ENCODE peak calls at places on chromosomes 16 and 17, in five cellular contexts. Q, L, V, U and C are unnamed samples.

GRCh38 chr17:59361916-59362810 is 30.7 kb downstream of the YPEL2 start:
- DNase-seq in L (no peak), V (peak; percentile 96), Q (no peak), U (peak; percentile 94), C (peak; percentile 83)

GRCh38 chr16:70795513-70795912 is 5.4 kb downstream of the VAC14 start:
- DNase-seq in U (no peak), Q (no peak), L (no peak), V (no peak), C (no peak)

GRCh38 chr16:71311553-71312158 is 22.5 kb upstream of the CMTR2 start:
- DNase-seq in Q (peak; percentile 74), L (no peak), V (no peak), U (peak; percentile 2), C (no peak)

GRCh38 chr17:6429266-6429665 is 5.7 kb downstream of the AIPL1 start:
- DNase-seq in V (no peak), Q (no peak), U (no peak), L (no peak), C (no peak)

GRCh38 chr17:68456529-68457167 is 648 bp downstream of the WIPI1 start:
- DNase-seq in V (peak; percentile 59), U (peak; percentile 94), Q (peak; percentile 94), L (peak; percentile 78), C (peak; percentile 89)

GRCh38 chr16:49608801-49609200 is 235.2 kb downstream of the C16orf78 start:
- DNase-seq in Q (peak; percentile 78), L (no peak), U (peak; percentile 45), V (peak; percentile 27), C (no peak)

GRCh38 chr16:2151188-2152091 is 3.0 kb downstream of the RAB26 start:
- DNase-seq in L (no peak), Q (peak; percentile 86), U (no peak), V (no peak), C (no peak)

GRCh38 chr17:82366749-82367148 is 4.8 kb upstream of the UTS2R start:
- DNase-seq in Q (no peak), U (no peak), L (no peak), V (no peak), C (no peak)

GRCh38 chr17:39939588-39940419 is 12.3 kb downstream of the LRRC3C start:
- DNase-seq in V (no peak), L (no peak), U (peak; percentile 89), Q (no peak), C (peak; percentile 88)

GRCh38 chr16:2770057-2770780 is 6.9 kb downstream of the ELOB start:
- DNase-seq in Q (peak; percentile 41), L (no peak), U (no peak), V (no peak), C (no peak)

GRCh38 chr16:51766739-51767138 is 615.7 kb upstream of the SALL1 start:
- DNase-seq in V (no peak), L (no peak), Q (peak; percentile 22), U (no peak), C (no peak)

GRCh38 chr16:15708096-15708495 is 58.1 kb downstream of the NDE1 start:
- DNase-seq in Q (no peak), U (no peak), V (no peak), L (no peak), C (no peak)

DNA sequence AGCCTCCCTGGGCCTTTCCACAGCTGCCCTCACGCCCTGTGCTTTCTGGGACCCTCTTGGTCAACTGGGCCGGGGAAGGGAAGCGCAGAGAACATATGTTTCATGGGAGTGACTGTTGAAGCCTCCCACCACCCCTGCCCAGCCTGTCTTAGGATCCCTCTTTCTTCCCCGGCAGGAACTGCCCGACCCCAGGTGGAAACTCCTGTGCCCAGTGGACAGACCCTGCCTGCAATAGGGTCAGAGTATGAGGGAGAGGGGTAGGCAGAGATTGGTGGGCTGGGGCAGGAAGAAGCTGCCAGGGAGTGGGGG is 10.5 kb downstream of the HEXIM2 start:
- DNase-seq in L (no peak), V (no peak), U (no peak), Q (no peak), C (no peak)
- H3K4me3 ChIP-seq in L (peak overlapping the region; percentile 48), V (no peak overlapping the region), U (peak overlapping the region; percentile 65), Q (no peak overlapping the region), C (no peak overlapping the region)

DNA sequence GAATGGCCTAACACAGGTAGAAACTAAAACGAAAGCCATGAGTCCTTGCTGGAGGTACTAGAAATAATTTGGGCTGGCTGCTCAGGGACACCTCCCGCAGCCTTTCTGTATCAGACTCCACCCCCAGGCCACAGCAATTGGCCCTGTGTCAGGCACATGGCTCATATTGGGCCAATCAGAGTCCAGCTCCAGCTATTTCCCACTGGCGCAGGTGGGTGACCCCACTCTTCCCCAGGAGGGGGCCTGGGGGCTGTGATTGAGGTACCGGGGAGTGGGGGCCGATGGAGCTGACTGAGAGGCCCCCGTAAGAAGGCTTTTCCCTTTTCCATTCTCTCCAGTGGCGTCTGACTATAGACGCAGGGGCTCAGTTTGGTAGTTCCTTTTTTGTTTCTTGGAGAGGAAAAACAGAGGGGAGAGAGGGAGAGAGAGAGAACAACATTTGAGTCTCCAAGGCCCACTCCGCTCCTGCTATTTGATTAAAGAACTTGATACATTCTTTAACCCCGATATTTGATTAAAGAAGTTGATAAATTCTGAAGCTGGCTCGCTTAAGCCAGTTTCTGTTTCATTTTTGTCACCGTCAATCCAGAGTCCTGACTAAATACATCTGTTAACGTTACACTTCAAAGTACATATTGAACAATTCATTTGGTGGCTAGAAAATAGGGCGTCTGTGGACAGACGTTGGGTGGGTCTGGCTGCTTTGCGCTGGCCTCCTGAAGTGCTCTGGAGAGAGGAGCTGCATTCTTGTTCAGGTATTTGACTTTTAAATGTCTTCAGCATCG is 26.3 kb downstream of the FOXL1 start:
- DNase-seq in Q (no peak), U (no peak), L (no peak), V (no peak), C (no peak)
- H3K4me3 ChIP-seq in Q (no peak overlapping the region), U (no peak overlapping the region), L (no peak overlapping the region), V (no peak overlapping the region), C (no peak overlapping the region)

GRCh38 chr17:78977992-78978973 is 1.4 kb downstream of the LGALS3BP start:
- DNase-seq in L (no peak), U (no peak), Q (no peak), V (no peak), C (no peak)
- H3K4me3 ChIP-seq in L (no peak overlapping the region), U (no peak overlapping the region), Q (no peak overlapping the region), V (peak overlapping the region; percentile 15), C (no peak overlapping the region)

GRCh38 chr16:75011634-75012307 is 12.9 kb downstream of the ZNRF1 start:
- DNase-seq in L (no peak), U (peak; percentile 86), Q (no peak), V (peak; percentile 86), C (peak; percentile 75)
- H3K4me3 ChIP-seq in L (no peak overlapping the region), U (peak overlapping the region; percentile 25), Q (no peak overlapping the region), V (no peak overlapping the region), C (no peak overlapping the region)

DNA sequence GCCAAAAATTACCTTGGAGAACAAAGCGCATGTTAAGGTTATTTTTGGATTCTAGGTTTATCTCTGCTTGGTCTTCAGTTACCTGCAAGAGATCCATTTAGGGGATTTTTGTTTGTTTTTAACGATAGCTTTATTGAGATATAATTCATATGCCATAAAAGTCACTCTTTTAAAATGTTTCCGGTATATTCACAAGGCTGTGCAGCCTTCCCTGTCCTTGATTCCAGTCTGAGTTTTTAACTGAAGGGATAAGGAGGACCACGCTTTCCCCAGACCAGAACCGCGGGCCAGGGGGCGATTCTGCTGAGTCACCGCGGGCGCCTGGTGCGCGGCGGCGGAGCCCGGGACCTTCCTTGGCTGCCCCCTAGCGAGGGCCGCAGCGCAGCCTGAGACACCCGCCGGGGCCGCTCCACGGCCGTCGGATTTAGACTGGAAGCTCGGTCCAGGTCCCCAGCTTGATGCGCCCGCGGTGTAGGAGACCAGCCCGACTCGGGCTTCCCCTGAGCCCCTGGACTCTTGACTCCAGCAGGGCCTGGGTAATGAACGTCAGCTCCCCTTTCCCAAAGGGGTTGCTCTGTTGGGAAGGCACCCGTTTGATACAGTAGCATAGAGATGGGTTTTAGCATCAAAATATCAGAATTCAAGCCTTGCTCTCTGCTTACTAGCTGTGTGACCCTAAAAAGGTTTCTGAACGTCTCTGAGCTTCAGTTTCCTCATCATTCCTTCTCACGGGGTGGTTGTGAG is 50.0 kb upstream of the STH start:
- DNase-seq in L (peak; percentile 82), V (no peak), Q (peak; percentile 86), U (peak; percentile 48), C (peak; percentile 7)
- H3K4me3 ChIP-seq in L (peak overlapping the region; percentile 45), V (no peak overlapping the region), Q (no peak overlapping the region), U (peak overlapping the region; percentile 2), C (no peak overlapping the region)

GRCh38 chr16:83159049-83159448 is 532.3 kb downstream of the CDH13 start:
- DNase-seq in U (no peak), L (no peak), Q (no peak), V (no peak), C (no peak)

GRCh38 chr16:83160609-83161008 is 533.8 kb downstream of the CDH13 start:
- DNase-seq in V (no peak), L (no peak), Q (no peak), U (no peak), C (no peak)

GRCh38 chr16:83158320-83158957 is 531.7 kb downstream of the CDH13 start:
- DNase-seq in Q (no peak), U (no peak), L (no peak), V (no peak), C (no peak)

GRCh38 chr16:83164816-83165215 is 538.0 kb downstream of the CDH13 start:
- DNase-seq in L (peak; percentile 55), Q (no peak), V (no peak), U (no peak), C (no peak)

DNA sequence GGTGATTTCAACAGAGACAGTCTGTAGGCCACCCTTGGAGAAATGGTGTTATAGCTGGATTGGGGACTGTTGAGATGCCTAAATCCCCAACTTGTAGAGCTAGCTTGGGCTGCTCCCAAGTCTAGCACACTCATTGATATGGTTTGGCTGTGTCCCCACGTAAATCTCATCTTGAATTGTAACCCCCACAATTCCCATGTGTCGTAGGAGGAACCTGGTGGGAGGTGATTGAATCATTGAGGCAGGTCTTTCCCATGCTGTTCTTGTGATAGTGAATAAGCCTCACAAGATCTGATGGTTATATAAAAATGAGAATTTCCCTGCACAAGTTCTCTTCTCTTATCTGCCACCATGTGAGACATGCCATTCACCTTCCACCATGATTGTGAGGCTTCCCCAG is 536.0 kb downstream of the CDH13 start:
- DNase-seq in L (no peak), U (no peak), Q (no peak), V (no peak), C (no peak)
- H3K4me3 ChIP-seq in L (no peak overlapping the region), U (no peak overlapping the region), Q (no peak overlapping the region), V (no peak overlapping the region), C (no peak overlapping the region)

GRCh38 chr17:3962217-3963069 is 1.8 kb downstream of the ATP2A3 start:
- DNase-seq in L (no peak), U (no peak), Q (no peak), V (no peak), C (no peak)
- H3K4me3 ChIP-seq in L (no peak overlapping the region), U (no peak overlapping the region), Q (no peak overlapping the region), V (no peak overlapping the region), C (no peak overlapping the region)